ENCODE peak calls at places on chromosomes 16 and 17, in six cellular contexts. Z, B, V, W, G and R are unnamed samples.
A peak's percentile ranks its signal among the peaks of the same experiment; 100 is the strongest.

GRCh38 chr16:79593074-79593531 is 7.4 kb downstream of the MAF start:
- DNase-seq in B (no peak), V (no peak), Z (no peak), G (no peak), W (no peak), R (no peak)

GRCh38 chr17:8020251-8020650 is 17.8 kb downstream of the GUCY2D start:
- DNase-seq in B (no peak), Z (no peak), W (no peak), V (no peak), G (no peak), R (no peak)

GRCh38 chr16:89105599-89106151 is 12.0 kb downstream of the ACSF3 start:
- DNase-seq in B (peak; percentile 45), G (no peak), W (no peak), V (no peak), Z (no peak), R (no peak)

GRCh38 chr17:3966720-3967363 is 2.6 kb upstream of the ATP2A3 start:
- DNase-seq in G (no peak), W (no peak), Z (no peak), B (peak; percentile 89), V (no peak), R (no peak)

GRCh38 chr17:19369846-19370492 is 7.4 kb upstream of the B9D1 start:
- DNase-seq in W (no peak), B (no peak), G (no peak), Z (no peak), V (no peak), R (no peak)

GRCh38 chr17:7843536-7844291 is 9.7 kb downstream of the KDM6B start:
- DNase-seq in G (peak; percentile 93), B (peak; percentile 93), Z (peak; percentile 71), V (peak; percentile 91), W (peak; percentile 60), R (no peak)

GRCh38 chr17:9150407-9151090 is 129.2 kb downstream of the NTN1 start:
- DNase-seq in W (no peak), Z (no peak), G (no peak), V (no peak), B (no peak), R (no peak)

GRCh38 chr17:7842950-7843535 is 9.0 kb downstream of the KDM6B start:
- DNase-seq in G (peak; percentile 85), V (no peak), Z (peak; percentile 72), B (peak; percentile 87), W (peak; percentile 85), R (no peak)

GRCh38 chr16:80337786-80338185 is 203.0 kb upstream of the DYNLRB2 start:
- DNase-seq in B (no peak), W (no peak), V (no peak), G (no peak), Z (no peak), R (no peak)

GRCh38 chr17:3986270-3986938 is 22.2 kb upstream of the ATP2A3 start:
- DNase-seq in V (no peak), W (no peak), Z (no peak), B (no peak), G (no peak), R (no peak)

GRCh38 chr16:54140057-54140787 is 146.4 kb downstream of the IRX3 start:
- DNase-seq in Z (no peak), B (no peak), V (no peak), W (no peak), G (peak; percentile 88), R (peak; percentile 4)

GRCh38 chr17:36939944-36940312 is 2.7 kb downstream of the LHX1 start:
- DNase-seq in V (no peak), Z (no peak), W (no peak), G (no peak), B (no peak), R (no peak)